ENCODE peak calls at places on chromosomes 6 and 20, in four cellular contexts. J is left ventricle myocardium inferior, R is PC-3, E is psoas muscle. C is an unnamed sample.

GRCh38 chr6:160996316-160996715 is 4.7 kb downstream of the MAP3K4 start:
- DNase-seq in J (no peak), R (peak; percentile 64), E (no peak), C (no peak)

GRCh38 chr20:47805951-47806350 is 20.7 kb upstream of the SULF2 start:
- DNase-seq in J (no peak), R (no peak), E (no peak), C (no peak)

GRCh38 chr20:46539113-46539512 is 11.3 kb downstream of the OCSTAMP start:
- DNase-seq in J (no peak), R (no peak), E (no peak), C (no peak)

GRCh38 chr20:23082846-23083552 is 3.1 kb downstream of the CD93 start:
- DNase-seq in J (no peak), R (no peak), E (no peak), C (no peak)

GRCh38 chr20:13312300-13312699 is 91.2 kb downstream of the ISM1 start:
- DNase-seq in J (no peak), R (peak; percentile 15), E (no peak), C (no peak)

GRCh38 chr6:24396764-24397163 is 6.0 kb upstream of the MRS2 start:
- DNase-seq in J (no peak), R (no peak), E (no peak), C (no peak)

GRCh38 chr6:33298773-33299236 is at the start of gene RGL2:
- DNase-seq in J (peak; percentile 91), R (peak; percentile 47), E (peak; percentile 94), C (peak; percentile 82)

GRCh38 chr6:168210239-168211107 is 109.1 kb downstream of the DACT2 start:
- DNase-seq in J (no peak), R (no peak), E (no peak), C (no peak)

GRCh38 chr6:138882369-138883017 is 86.6 kb downstream of the ECT2L start:
- DNase-seq in J (no peak), R (no peak), E (no peak), C (no peak)

GRCh38 chr20:57274846-57275245 is 8.4 kb upstream of the BMP7 start:
- DNase-seq in J (no peak), R (no peak), E (no peak), C (no peak)

GRCh38 chr20:57275334-57275733 is 8.9 kb upstream of the BMP7 start:
- DNase-seq in J (no peak), R (no peak), E (no peak), C (no peak)

GRCh38 chr20:57272883-57273282 is 6.4 kb upstream of the BMP7 start:
- DNase-seq in J (no peak), R (no peak), E (no peak), C (no peak)

GRCh38 chr20:57275813-57276212 is 9.4 kb upstream of the BMP7 start:
- DNase-seq in J (no peak), R (no peak), E (no peak), C (no peak)

GRCh38 chr20:57274299-57274698 is 7.9 kb upstream of the BMP7 start:
- DNase-seq in J (no peak), R (no peak), E (no peak), C (no peak)
- H3K9me3 ChIP-seq in J (no peaks in the 10 kb centered on the region), R (no peaks in the 10 kb centered on the region), E (no peaks in the 10 kb centered on the region), C (no peaks in the 10 kb centered on the region)

DNA sequence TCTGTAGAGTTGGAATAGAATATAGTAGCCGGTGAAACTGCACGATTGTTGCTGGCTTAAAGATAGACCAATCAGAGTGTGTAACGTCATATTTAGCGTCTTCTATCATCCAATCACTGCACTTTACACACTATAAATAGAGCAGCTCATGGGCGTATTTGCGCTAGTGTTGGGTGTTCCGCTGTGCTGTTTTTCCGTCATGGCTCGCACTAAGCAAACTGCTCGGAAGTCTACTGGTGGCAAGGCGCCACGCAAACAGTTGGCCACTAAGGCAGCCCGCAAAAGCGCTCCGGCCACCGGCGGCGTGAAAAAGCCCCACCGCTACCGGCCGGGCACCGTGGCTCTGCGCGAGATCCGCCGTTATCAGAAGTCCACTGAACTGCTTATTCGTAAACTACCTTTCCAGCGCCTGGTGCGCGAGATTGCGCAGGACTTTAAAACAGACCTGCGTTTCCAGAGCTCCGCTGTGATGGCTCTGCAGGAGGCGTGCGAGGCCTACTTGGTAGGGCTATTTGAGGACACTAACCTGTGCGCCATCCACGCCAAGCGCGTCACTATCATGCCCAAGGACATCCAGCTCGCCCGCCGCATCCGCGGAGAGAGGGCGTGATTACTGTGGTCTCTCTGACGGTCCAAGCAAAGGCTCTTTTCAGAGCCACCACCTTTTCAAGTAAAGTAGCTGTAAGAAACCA is 57.8 kb downstream of the TRIM38 start:
- DNase-seq in J (peak; percentile 73), R (peak; percentile 97), E (peak; percentile 86), C (peak; percentile 90)
- H3K4me1 ChIP-seq in J (peaks cover 52% of the 10 kb centered on the region), R (peaks cover 26% of the 10 kb centered on the region), E (peaks cover 7% of the 10 kb centered on the region), C (no peaks in the 10 kb centered on the region)

DNA sequence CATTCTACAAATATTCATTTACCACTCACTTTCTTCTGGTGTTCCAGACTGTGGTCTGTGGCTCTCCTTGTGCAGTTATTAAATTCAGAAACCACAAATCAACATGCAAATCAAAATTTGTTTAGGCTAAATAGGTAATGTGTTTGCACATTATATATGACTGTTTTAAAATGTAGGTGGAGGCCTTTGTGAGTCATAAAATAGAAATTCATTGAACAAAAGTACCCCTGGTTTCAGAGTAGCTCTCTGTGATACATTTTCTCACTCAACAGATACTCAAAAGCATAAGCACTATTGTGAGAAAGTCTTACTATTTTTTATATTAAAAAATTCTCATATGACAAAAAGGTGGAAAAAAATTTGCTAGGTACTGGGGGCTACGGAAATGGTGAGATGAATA is 385.5 kb upstream of the TSHZ2 start:
- DNase-seq in J (no peak), R (no peak), E (no peak), C (no peak)
- H3K9me3 ChIP-seq in J (no peaks in the 10 kb centered on the region), R (peaks cover 8% of the 10 kb centered on the region), E (no peaks in the 10 kb centered on the region), C (no peaks in the 10 kb centered on the region)

DNA sequence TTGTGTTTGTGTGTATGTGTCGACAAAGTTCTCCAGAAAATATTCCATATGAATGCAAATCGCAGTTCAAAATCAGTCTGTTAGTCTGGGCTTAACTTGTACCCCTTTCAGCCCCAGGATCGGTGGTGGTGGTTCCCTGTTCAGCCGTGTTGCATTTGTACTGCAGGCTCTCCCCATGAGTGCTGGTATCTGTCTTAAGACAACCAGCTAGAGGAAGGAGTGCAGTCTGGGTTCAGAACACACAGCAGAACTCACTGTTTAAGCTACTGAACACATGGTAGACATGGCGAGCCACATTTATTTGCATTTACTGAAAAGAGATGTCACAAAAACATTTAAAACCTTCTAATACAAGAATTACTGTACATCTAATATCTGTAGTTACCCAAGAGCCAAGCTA is 192.1 kb downstream of the ARID1B start:
- DNase-seq in J (no peak), R (no peak), E (no peak), C (no peak)
- H3K4me1 ChIP-seq in J (peaks cover 80% of the 10 kb centered on the region), R (peaks cover 8% of the 10 kb centered on the region), E (peaks cover 79% of the 10 kb centered on the region), C (no peaks in the 10 kb centered on the region)

DNA sequence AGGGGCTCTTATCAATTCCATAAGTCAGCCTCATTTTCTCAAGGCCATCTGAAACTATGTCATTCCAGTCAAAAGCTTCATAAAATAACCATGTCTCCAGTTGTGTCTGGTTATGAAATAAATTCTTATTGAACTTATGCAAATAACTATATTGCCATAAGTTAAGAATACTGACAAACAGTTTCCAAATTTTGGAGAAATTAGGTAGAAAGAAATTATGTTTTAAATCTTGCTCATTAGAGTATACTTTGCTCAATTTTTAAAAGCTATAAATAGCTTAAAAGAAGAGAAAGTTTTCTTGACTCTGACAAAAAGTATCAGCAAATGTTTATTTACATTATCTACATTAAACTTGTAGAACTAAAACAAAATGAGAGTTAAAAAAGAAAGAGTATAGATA is 63.0 kb upstream of the MRAP2 start:
- DNase-seq in J (no peak), R (no peak), E (no peak), C (no peak)
- H3K9me3 ChIP-seq in J (peaks cover 33% of the 10 kb centered on the region), R (peaks cover 6% of the 10 kb centered on the region), E (peaks cover 10% of the 10 kb centered on the region), C (no peaks in the 10 kb centered on the region)